ENCODE peak calls at places on chromosomes 16 and 17, in ten cellular contexts. One of them, this sample, is unnamed.

GRCh38 chr16:77918792-77919707 is 103.3 kb upstream of the CLEC3A start:
- DNase-seq in COR-L47: peak
- DNase-seq in activated T-helper 1 cell treated with Interleukin-2 at 50 U/mL for 16 hours: no peak
- DNase-seq in stimulated activated CD4-positive, alpha-beta T cell treated with anti-CD3 and anti-CD28 coated beads, Interleukin-1b, Interleukin-23, amount 100 ng/mL, for 24 hours: no peak
- DNase-seq in C1 segment of cervical spinal cord: no peak
- DNase-seq in NCI-H774: peak
- DNase-seq in M059J: peak
- DNase-seq in A172: peak
- DNase-seq in stomach: no peak
- DNase-seq in dorsolateral prefrontal cortex: no peak
- DNase-seq in this sample: no peak

GRCh38 chr17:79890706-79891105 is 51.5 kb upstream of the CBX4 start:
- DNase-seq in COR-L47: no peak
- DNase-seq in activated T-helper 1 cell treated with Interleukin-2 at 50 U/mL for 16 hours: no peak
- DNase-seq in stimulated activated CD4-positive, alpha-beta T cell treated with anti-CD3 and anti-CD28 coated beads, Interleukin-1b, Interleukin-23, amount 100 ng/mL, for 24 hours: no peak
- DNase-seq in C1 segment of cervical spinal cord: no peak
- DNase-seq in NCI-H774: no peak
- DNase-seq in M059J: no peak
- DNase-seq in A172: no peak
- DNase-seq in stomach: peak
- DNase-seq in dorsolateral prefrontal cortex: no peak
- DNase-seq in this sample: no peak

GRCh38 chr16:51816929-51817328 is 665.9 kb upstream of the SALL1 start:
- DNase-seq in COR-L47: no peak
- DNase-seq in activated T-helper 1 cell treated with Interleukin-2 at 50 U/mL for 16 hours: no peak
- DNase-seq in stimulated activated CD4-positive, alpha-beta T cell treated with anti-CD3 and anti-CD28 coated beads, Interleukin-1b, Interleukin-23, amount 100 ng/mL, for 24 hours: no peak
- DNase-seq in C1 segment of cervical spinal cord: no peak
- DNase-seq in NCI-H774: no peak
- DNase-seq in M059J: peak
- DNase-seq in A172: no peak
- DNase-seq in stomach: no peak
- DNase-seq in dorsolateral prefrontal cortex: no peak
- DNase-seq in this sample: no peak

GRCh38 chr17:72187544-72187943 is 66.7 kb downstream of the SOX9 start:
- DNase-seq in COR-L47: peak
- DNase-seq in activated T-helper 1 cell treated with Interleukin-2 at 50 U/mL for 16 hours: no peak
- DNase-seq in stimulated activated CD4-positive, alpha-beta T cell treated with anti-CD3 and anti-CD28 coated beads, Interleukin-1b, Interleukin-23, amount 100 ng/mL, for 24 hours: no peak
- DNase-seq in C1 segment of cervical spinal cord: peak
- DNase-seq in NCI-H774: peak
- DNase-seq in M059J: no peak
- DNase-seq in A172: no peak
- DNase-seq in stomach: peak
- DNase-seq in dorsolateral prefrontal cortex: no peak
- DNase-seq in this sample: no peak

GRCh38 chr17:82172461-82173160 is 40.0 kb downstream of the CCDC57 start:
- DNase-seq in COR-L47: no peak
- DNase-seq in activated T-helper 1 cell treated with Interleukin-2 at 50 U/mL for 16 hours: no peak
- DNase-seq in stimulated activated CD4-positive, alpha-beta T cell treated with anti-CD3 and anti-CD28 coated beads, Interleukin-1b, Interleukin-23, amount 100 ng/mL, for 24 hours: no peak
- DNase-seq in C1 segment of cervical spinal cord: no peak
- DNase-seq in NCI-H774: no peak
- DNase-seq in M059J: no peak
- DNase-seq in A172: no peak
- DNase-seq in stomach: no peak
- DNase-seq in dorsolateral prefrontal cortex: no peak
- DNase-seq in this sample: no peak

GRCh38 chr16:89359296-89360147 is 130.8 kb downstream of the ANKRD11 start:
- DNase-seq in COR-L47: no peak
- DNase-seq in activated T-helper 1 cell treated with Interleukin-2 at 50 U/mL for 16 hours: no peak
- DNase-seq in stimulated activated CD4-positive, alpha-beta T cell treated with anti-CD3 and anti-CD28 coated beads, Interleukin-1b, Interleukin-23, amount 100 ng/mL, for 24 hours: no peak
- DNase-seq in C1 segment of cervical spinal cord: no peak
- DNase-seq in NCI-H774: no peak
- DNase-seq in M059J: no peak
- DNase-seq in A172: no peak
- DNase-seq in stomach: no peak
- DNase-seq in dorsolateral prefrontal cortex: no peak
- DNase-seq in this sample: no peak

GRCh38 chr17:19883537-19884215 is 15.9 kb upstream of the ULK2 start:
- DNase-seq in COR-L47: no peak
- DNase-seq in activated T-helper 1 cell treated with Interleukin-2 at 50 U/mL for 16 hours: no peak
- DNase-seq in stimulated activated CD4-positive, alpha-beta T cell treated with anti-CD3 and anti-CD28 coated beads, Interleukin-1b, Interleukin-23, amount 100 ng/mL, for 24 hours: no peak
- DNase-seq in C1 segment of cervical spinal cord: no peak
- DNase-seq in NCI-H774: no peak
- DNase-seq in M059J: no peak
- DNase-seq in A172: no peak
- DNase-seq in stomach: no peak
- DNase-seq in dorsolateral prefrontal cortex: no peak
- DNase-seq in this sample: no peak

GRCh38 chr17:38454528-38454927 is 26.3 kb downstream of the ARHGAP23 start:
- DNase-seq in COR-L47: no peak
- DNase-seq in activated T-helper 1 cell treated with Interleukin-2 at 50 U/mL for 16 hours: no peak
- DNase-seq in stimulated activated CD4-positive, alpha-beta T cell treated with anti-CD3 and anti-CD28 coated beads, Interleukin-1b, Interleukin-23, amount 100 ng/mL, for 24 hours: no peak
- DNase-seq in C1 segment of cervical spinal cord: peak
- DNase-seq in NCI-H774: no peak
- DNase-seq in M059J: peak
- DNase-seq in A172: peak
- DNase-seq in stomach: peak
- DNase-seq in dorsolateral prefrontal cortex: peak
- DNase-seq in this sample: no peak

GRCh38 chr17:36112572-36112971 is 8.9 kb downstream of the CCL4 start:
- DNase-seq in COR-L47: no peak
- DNase-seq in activated T-helper 1 cell treated with Interleukin-2 at 50 U/mL for 16 hours: no peak
- DNase-seq in stimulated activated CD4-positive, alpha-beta T cell treated with anti-CD3 and anti-CD28 coated beads, Interleukin-1b, Interleukin-23, amount 100 ng/mL, for 24 hours: no peak
- DNase-seq in C1 segment of cervical spinal cord: no peak
- DNase-seq in NCI-H774: no peak
- DNase-seq in M059J: no peak
- DNase-seq in A172: no peak
- DNase-seq in stomach: no peak
- DNase-seq in dorsolateral prefrontal cortex: no peak
- DNase-seq in this sample: no peak